ENCODE peak calls at places on chromosome 5, in seven cellular contexts. W is colonic mucosa, J is A549, U is neural progenitor cell, Y is astrocyte, F is ovary, Z is body of pancreas. C is an unnamed sample.

GRCh38 chr5:1028481-1029269 is 20.1 kb downstream of the NKD2 start:
- DNase-seq in W (no peak), J (no peak), U (no peak), Y (no peak), F (no peak), Z (no peak), C (no peak)

GRCh38 chr5:158769079-158769478 is 330.6 kb downstream of the EBF1 start:
- DNase-seq in W (no peak), J (no peak), U (no peak), Y (no peak), F (no peak), Z (no peak), C (no peak)

GRCh38 chr5:57501414-57502321 is 19.1 kb upstream of the ACTBL2 start:
- DNase-seq in W (no peak), J (no peak), U (no peak), Y (no peak), F (no peak), Z (no peak), C (peak; percentile 12)

GRCh38 chr5:52878671-52879070 is 91.0 kb downstream of the ITGA1 start:
- DNase-seq in W (no peak), J (no peak), U (no peak), Y (peak; percentile 61), F (no peak), Z (no peak), C (no peak)

GRCh38 chr5:102048940-102049339 is 247.1 kb downstream of the SLCO4C1 start:
- DNase-seq in W (no peak), J (no peak), U (no peak), Y (no peak), F (no peak), Z (no peak), C (no peak)

GRCh38 chr5:8720476-8720875 is 825.4 kb downstream of the SEMA5A start:
- DNase-seq in W (no peak), J (no peak), U (no peak), Y (no peak), F (no peak), Z (no peak), C (no peak)

GRCh38 chr5:122078116-122078865 is at the start of gene LOX:
- DNase-seq in W (peak; percentile 60), J (peak; percentile 13), U (peak; percentile 77), Y (peak; percentile 98), F (peak; percentile 81), Z (peak; percentile 60), C (peak; percentile 65)

GRCh38 chr5:44178414-44178813 is 210.8 kb downstream of the FGF10 start:
- DNase-seq in W (no peak), J (no peak), U (no peak), Y (no peak), F (no peak), Z (no peak), C (no peak)

GRCh38 chr5:160462167-160462566 is 40.5 kb downstream of the PTTG1 start:
- DNase-seq in W (no peak), J (no peak), U (no peak), Y (no peak), F (no peak), Z (no peak), C (no peak)

GRCh38 chr5:132751444-132751843 is 4.2 kb downstream of the CCNI2 start:
- DNase-seq in W (no peak), J (no peak), U (no peak), Y (no peak), F (no peak), Z (no peak), C (no peak)

GRCh38 chr5:145536133-145536532 is 299.0 kb downstream of the PRELID2 start:
- DNase-seq in W (no peak), J (no peak), U (no peak), Y (peak; percentile 16), F (no peak), Z (no peak), C (no peak)

GRCh38 chr5:77396017-77396416 is 96.1 kb downstream of the WDR41 start:
- DNase-seq in W (no peak), J (no peak), U (no peak), Y (no peak), F (no peak), Z (no peak), C (no peak)

GRCh38 chr5:168286386-168286785 is 5.1 kb upstream of the WWC1 start:
- DNase-seq in W (no peak), J (no peak), U (no peak), Y (no peak), F (no peak), Z (no peak), C (no peak)

GRCh38 chr5:133610489-133611356 is 1.6 kb downstream of the FSTL4 start:
- DNase-seq in W (peak; percentile 48), J (peak; percentile 61), U (peak; percentile 96), Y (peak; percentile 12), F (peak; percentile 37), Z (peak; percentile 86), C (peak; percentile 64)

GRCh38 chr5:41211417-41211816 is 1.9 kb downstream of the C6 start:
- DNase-seq in W (no peak), J (no peak), U (no peak), Y (no peak), F (no peak), Z (no peak), C (no peak)

GRCh38 chr5:65695896-65696295 is 26.0 kb downstream of the SGTB start:
- DNase-seq in W (no peak), J (no peak), U (peak; percentile 14), Y (no peak), F (no peak), Z (no peak), C (no peak)

GRCh38 chr5:154644745-154645411 is 110.3 kb upstream of the LARP1 start:
- DNase-seq in W (no peak), J (no peak), U (no peak), Y (no peak), F (no peak), Z (no peak), C (no peak)

GRCh38 chr5:72067682-72068470 is 39.4 kb upstream of the MAP1B start:
- DNase-seq in W (no peak), J (peak; percentile 85), U (no peak), Y (peak; percentile 92), F (no peak), Z (no peak), C (no peak)

GRCh38 chr5:171979606-171980005 is 26.8 kb downstream of the FBXW11 start:
- DNase-seq in W (no peak), J (no peak), U (no peak), Y (no peak), F (no peak), Z (no peak), C (no peak)

GRCh38 chr5:126251024-126251423 is 172.2 kb upstream of the GRAMD2B start:
- DNase-seq in W (no peak), J (no peak), U (no peak), Y (no peak), F (no peak), Z (no peak), C (no peak)

GRCh38 chr5:79821-80220 is 12.1 kb upstream of the PLEKHG4B start:
- DNase-seq in W (no peak), J (no peak), U (no peak), Y (no peak), F (no peak), Z (no peak), C (no peak)

GRCh38 chr5:154191467-154192261 is 1.1 kb downstream of the GALNT10 start:
- DNase-seq in W (no peak), J (no peak), U (no peak), Y (peak; percentile 46), F (no peak), Z (no peak), C (no peak)

GRCh38 chr5:32042571-32042970 is 131.5 kb downstream of the GOLPH3 start:
- DNase-seq in W (no peak), J (no peak), U (peak; percentile 26), Y (no peak), F (no peak), Z (no peak), C (no peak)

GRCh38 chr5:32047056-32047455 is 127.1 kb downstream of the GOLPH3 start:
- DNase-seq in W (no peak), J (no peak), U (no peak), Y (peak; percentile 56), F (no peak), Z (no peak), C (no peak)

GRCh38 chr5:32044904-32045303 is 129.2 kb downstream of the GOLPH3 start:
- DNase-seq in W (no peak), J (peak; percentile 34), U (no peak), Y (peak; percentile 89), F (no peak), Z (no peak), C (no peak)
- H3K4me3 ChIP-seq in W (no peak overlapping the region), J (no peak overlapping the region), U (no peak overlapping the region), Y (no peak overlapping the region), F (no peak overlapping the region), Z (no peak overlapping the region), C (no peak overlapping the region)

DNA sequence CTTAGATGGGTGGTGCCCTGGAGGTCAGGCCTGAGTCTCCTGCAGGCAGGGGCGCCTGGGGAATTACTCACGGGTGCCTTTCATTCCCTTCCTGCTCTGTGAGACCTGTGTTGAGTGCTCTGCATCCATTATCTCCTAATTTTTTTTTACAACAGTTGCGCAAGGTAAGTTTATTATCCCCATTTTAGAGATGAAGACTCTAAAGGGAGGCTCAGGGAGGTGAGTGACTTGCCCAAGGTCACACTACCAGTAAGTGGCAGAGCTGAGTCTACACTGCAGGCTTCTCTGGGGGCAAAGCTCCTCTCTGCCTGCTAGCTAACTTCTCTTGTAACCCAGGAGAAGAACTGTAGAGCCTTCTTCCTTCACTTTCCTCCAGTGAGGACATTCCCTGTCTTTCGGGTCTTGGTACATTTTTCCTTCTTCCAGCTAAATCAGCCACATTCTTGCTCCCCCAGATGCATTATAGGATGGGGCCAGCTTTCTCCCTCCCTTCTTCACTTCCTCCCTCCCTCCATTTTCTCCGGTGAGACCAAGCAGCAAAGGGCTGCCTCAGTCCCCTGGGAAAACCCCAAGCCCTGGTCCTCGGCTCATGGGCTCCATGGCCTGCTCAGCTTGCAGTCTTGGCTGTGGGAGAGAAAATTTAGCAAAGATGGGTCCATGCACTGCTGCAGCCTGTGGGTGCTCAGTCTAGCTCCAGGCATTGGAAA is 1.8 kb downstream of the PRR7 start:
- DNase-seq in W (no peak), J (no peak), U (no peak), Y (no peak), F (no peak), Z (no peak), C (no peak)
- H3K4me1 ChIP-seq in W (peaks cover 8% of the 10 kb centered on the region), J (peaks cover 21% of the 10 kb centered on the region), U (peaks cover 17% of the 10 kb centered on the region), Y (peaks cover 18% of the 10 kb centered on the region), F (peaks cover 6% of the 10 kb centered on the region), Z (peaks cover 27% of the 10 kb centered on the region), C (peaks cover 36% of the 10 kb centered on the region)

DNA sequence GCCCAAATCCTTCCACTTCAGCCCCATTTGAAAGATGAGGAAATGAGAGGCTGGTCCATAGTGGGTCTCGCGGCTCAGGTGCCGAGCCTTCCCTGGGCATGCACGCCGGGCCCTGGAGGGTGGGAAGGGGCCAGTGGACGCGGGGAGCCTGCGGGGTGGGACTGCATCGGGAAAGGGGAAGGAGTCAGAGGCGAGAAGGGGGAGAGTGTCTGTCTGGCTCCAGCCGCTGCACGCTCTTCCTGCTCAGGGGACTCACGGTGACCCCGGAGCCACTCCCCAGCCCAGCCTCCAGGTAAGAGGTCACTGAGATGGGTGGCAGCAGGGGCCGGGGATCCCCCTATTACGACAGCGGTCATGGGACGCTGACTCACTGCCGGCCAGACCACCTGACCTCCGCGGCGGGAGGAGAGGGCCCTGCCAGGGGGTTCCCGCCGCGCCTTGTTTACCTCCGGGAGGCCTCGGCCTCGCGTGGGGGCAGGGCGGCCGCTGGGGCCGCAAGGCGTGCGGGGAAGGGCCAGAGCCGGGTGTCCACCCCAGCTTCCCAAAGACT is 1.9 kb upstream of the SQSTM1 start:
- DNase-seq in W (peak; percentile 96), J (peak; percentile 98), U (peak; percentile 54), Y (peak; percentile 85), F (peak; percentile 96), Z (peak; percentile 98), C (peak; percentile 96)
- H3K4me3 ChIP-seq in W (peak overlapping the region; percentile 20), J (peak overlapping the region; percentile 19), U (peak overlapping the region; percentile 27), Y (no peak overlapping the region), F (peak overlapping the region; percentile 82), Z (no peak overlapping the region), C (peak overlapping the region; percentile 89)

GRCh38 chr5:96348536-96348935 is 84.5 kb downstream of the PCSK1 start:
- DNase-seq in W (no peak), J (no peak), U (no peak), Y (no peak), F (no peak), Z (no peak), C (no peak)
- H3K4me1 ChIP-seq in W (no peaks in the 10 kb centered on the region), J (peaks cover 22% of the 10 kb centered on the region), U (no peaks in the 10 kb centered on the region), Y (no peaks in the 10 kb centered on the region), F (no peaks in the 10 kb centered on the region), Z (peaks cover 16% of the 10 kb centered on the region), C (no peaks in the 10 kb centered on the region)

C was measured in heart right ventricle.